ENCODE peak calls at places on chromosomes 1 and 21, in ten cellular contexts. One of them, this sample, is unnamed.

GRCh38 chr1:24316659-24317058 is 2.5 kb upstream of the GRHL3 start:
- DNase-seq in GM23248: no peak
- DNase-seq in activated CD4-positive, alpha-beta T cell treated with anti-CD3 and anti-CD28 coated beads for 1 hour: no peak
- DNase-seq in endodermal cell: no peak
- DNase-seq in NCI-H146: no peak
- DNase-seq in HTR-8/SVneo: no peak
- DNase-seq in cortex of kidney: no peak
- DNase-seq in memory B cell: no peak
- DNase-seq in left cardiac atrium: no peak
- DNase-seq in effector memory CD8-positive, alpha-beta T cell: no peak
- DNase-seq in this sample: no peak

GRCh38 chr1:183610053-183610452 is 19.8 kb upstream of the NCF2 start:
- DNase-seq in endodermal cell: no peak
- DNase-seq in effector memory CD8-positive, alpha-beta T cell: no peak
- DNase-seq in NCI-H146: peak
- DNase-seq in left cardiac atrium: no peak
- DNase-seq in HTR-8/SVneo: no peak
- DNase-seq in activated CD4-positive, alpha-beta T cell treated with anti-CD3 and anti-CD28 coated beads for 1 hour: no peak
- DNase-seq in GM23248: peak
- DNase-seq in memory B cell: no peak
- DNase-seq in cortex of kidney: no peak
- DNase-seq in this sample: peak

GRCh38 chr1:28926629-28927441 is 12.5 kb downstream of the EPB41 start:
- DNase-seq in memory B cell: peak
- DNase-seq in endodermal cell: no peak
- DNase-seq in GM23248: no peak
- DNase-seq in effector memory CD8-positive, alpha-beta T cell: peak
- DNase-seq in activated CD4-positive, alpha-beta T cell treated with anti-CD3 and anti-CD28 coated beads for 1 hour: no peak
- DNase-seq in left cardiac atrium: no peak
- DNase-seq in cortex of kidney: no peak
- DNase-seq in NCI-H146: peak
- DNase-seq in HTR-8/SVneo: no peak
- DNase-seq in this sample: no peak

GRCh38 chr1:26922901-26923300 is 1.4 kb downstream of the NUDC start:
- DNase-seq in memory B cell: no peak
- DNase-seq in GM23248: peak
- DNase-seq in HTR-8/SVneo: no peak
- DNase-seq in effector memory CD8-positive, alpha-beta T cell: no peak
- DNase-seq in endodermal cell: no peak
- DNase-seq in activated CD4-positive, alpha-beta T cell treated with anti-CD3 and anti-CD28 coated beads for 1 hour: no peak
- DNase-seq in left cardiac atrium: no peak
- DNase-seq in cortex of kidney: no peak
- DNase-seq in NCI-H146: no peak
- DNase-seq in this sample: no peak

GRCh38 chr1:24828887-24829192 is 83.6 kb downstream of the CLIC4 start:
- DNase-seq in effector memory CD8-positive, alpha-beta T cell: no peak
- DNase-seq in left cardiac atrium: no peak
- DNase-seq in cortex of kidney: no peak
- DNase-seq in activated CD4-positive, alpha-beta T cell treated with anti-CD3 and anti-CD28 coated beads for 1 hour: no peak
- DNase-seq in GM23248: no peak
- DNase-seq in endodermal cell: no peak
- DNase-seq in NCI-H146: peak
- DNase-seq in HTR-8/SVneo: no peak
- DNase-seq in memory B cell: no peak
- DNase-seq in this sample: no peak

GRCh38 chr21:39650801-39651200 is 38.1 kb downstream of the B3GALT5 start:
- DNase-seq in endodermal cell: no peak
- DNase-seq in cortex of kidney: no peak
- DNase-seq in GM23248: no peak
- DNase-seq in activated CD4-positive, alpha-beta T cell treated with anti-CD3 and anti-CD28 coated beads for 1 hour: no peak
- DNase-seq in HTR-8/SVneo: no peak
- DNase-seq in NCI-H146: no peak
- DNase-seq in memory B cell: no peak
- DNase-seq in effector memory CD8-positive, alpha-beta T cell: no peak
- DNase-seq in left cardiac atrium: no peak
- DNase-seq in this sample: no peak

GRCh38 chr1:179175011-179175934 is 54.2 kb downstream of the ABL2 start:
- DNase-seq in endodermal cell: no peak
- DNase-seq in NCI-H146: no peak
- DNase-seq in effector memory CD8-positive, alpha-beta T cell: no peak
- DNase-seq in cortex of kidney: no peak
- DNase-seq in memory B cell: no peak
- DNase-seq in GM23248: peak
- DNase-seq in HTR-8/SVneo: no peak
- DNase-seq in activated CD4-positive, alpha-beta T cell treated with anti-CD3 and anti-CD28 coated beads for 1 hour: no peak
- DNase-seq in left cardiac atrium: peak
- DNase-seq in this sample: peak

GRCh38 chr1:89126234-89126580 is 293 bp upstream of the GBP2 start:
- DNase-seq in GM23248: no peak
- DNase-seq in endodermal cell: no peak
- DNase-seq in left cardiac atrium: no peak
- DNase-seq in cortex of kidney: no peak
- DNase-seq in memory B cell: no peak
- DNase-seq in NCI-H146: no peak
- DNase-seq in activated CD4-positive, alpha-beta T cell treated with anti-CD3 and anti-CD28 coated beads for 1 hour: no peak
- DNase-seq in HTR-8/SVneo: no peak
- DNase-seq in effector memory CD8-positive, alpha-beta T cell: no peak
- DNase-seq in this sample: no peak

GRCh38 chr1:226654508-226655124 is 84.5 kb downstream of the ITPKB start:
- DNase-seq in HTR-8/SVneo: no peak
- DNase-seq in NCI-H146: no peak
- DNase-seq in memory B cell: no peak
- DNase-seq in left cardiac atrium: no peak
- DNase-seq in GM23248: no peak
- DNase-seq in effector memory CD8-positive, alpha-beta T cell: no peak
- DNase-seq in activated CD4-positive, alpha-beta T cell treated with anti-CD3 and anti-CD28 coated beads for 1 hour: no peak
- DNase-seq in endodermal cell: no peak
- DNase-seq in cortex of kidney: no peak
- DNase-seq in this sample: no peak

GRCh38 chr1:24783713-24784112 is 38.5 kb downstream of the CLIC4 start:
- DNase-seq in NCI-H146: no peak
- DNase-seq in left cardiac atrium: no peak
- DNase-seq in effector memory CD8-positive, alpha-beta T cell: no peak
- DNase-seq in cortex of kidney: no peak
- DNase-seq in GM23248: no peak
- DNase-seq in HTR-8/SVneo: no peak
- DNase-seq in endodermal cell: no peak
- DNase-seq in activated CD4-positive, alpha-beta T cell treated with anti-CD3 and anti-CD28 coated beads for 1 hour: no peak
- DNase-seq in memory B cell: no peak
- DNase-seq in this sample: no peak

GRCh38 chr1:169689395-169689794 is 22.0 kb downstream of the SELL start:
- DNase-seq in cortex of kidney: no peak
- DNase-seq in memory B cell: no peak
- DNase-seq in left cardiac atrium: no peak
- DNase-seq in HTR-8/SVneo: no peak
- DNase-seq in NCI-H146: no peak
- DNase-seq in endodermal cell: no peak
- DNase-seq in activated CD4-positive, alpha-beta T cell treated with anti-CD3 and anti-CD28 coated beads for 1 hour: no peak
- DNase-seq in effector memory CD8-positive, alpha-beta T cell: no peak
- DNase-seq in GM23248: no peak
- DNase-seq in this sample: no peak

GRCh38 chr1:109912214-109912861 is 1.7 kb downstream of the CSF1 start:
- DNase-seq in NCI-H146: no peak
- DNase-seq in cortex of kidney: no peak
- DNase-seq in memory B cell: no peak
- DNase-seq in endodermal cell: peak
- DNase-seq in effector memory CD8-positive, alpha-beta T cell: no peak
- DNase-seq in left cardiac atrium: no peak
- DNase-seq in GM23248: peak
- DNase-seq in HTR-8/SVneo: no peak
- DNase-seq in activated CD4-positive, alpha-beta T cell treated with anti-CD3 and anti-CD28 coated beads for 1 hour: no peak
- DNase-seq in this sample: peak

GRCh38 chr1:8681317-8681650 is 136.2 kb downstream of the RERE start:
- DNase-seq in effector memory CD8-positive, alpha-beta T cell: no peak
- DNase-seq in NCI-H146: peak
- DNase-seq in HTR-8/SVneo: no peak
- DNase-seq in activated CD4-positive, alpha-beta T cell treated with anti-CD3 and anti-CD28 coated beads for 1 hour: no peak
- DNase-seq in endodermal cell: no peak
- DNase-seq in memory B cell: no peak
- DNase-seq in cortex of kidney: no peak
- DNase-seq in GM23248: no peak
- DNase-seq in left cardiac atrium: no peak
- DNase-seq in this sample: no peak

GRCh38 chr1:54405894-54406293 is 300 bp downstream of the SSBP3 start:
- DNase-seq in endodermal cell: peak
- DNase-seq in cortex of kidney: no peak
- DNase-seq in activated CD4-positive, alpha-beta T cell treated with anti-CD3 and anti-CD28 coated beads for 1 hour: no peak
- DNase-seq in left cardiac atrium: no peak
- DNase-seq in memory B cell: no peak
- DNase-seq in HTR-8/SVneo: no peak
- DNase-seq in NCI-H146: no peak
- DNase-seq in effector memory CD8-positive, alpha-beta T cell: no peak
- DNase-seq in GM23248: peak
- DNase-seq in this sample: peak

GRCh38 chr1:74673351-74674111 is at the start of gene ERICH3:
- DNase-seq in HTR-8/SVneo: no peak
- DNase-seq in cortex of kidney: no peak
- DNase-seq in endodermal cell: peak
- DNase-seq in left cardiac atrium: no peak
- DNase-seq in effector memory CD8-positive, alpha-beta T cell: no peak
- DNase-seq in GM23248: peak
- DNase-seq in activated CD4-positive, alpha-beta T cell treated with anti-CD3 and anti-CD28 coated beads for 1 hour: no peak
- DNase-seq in NCI-H146: peak
- DNase-seq in memory B cell: peak
- DNase-seq in this sample: no peak